ENCODE peak calls at places on chromosome 7, in eight cellular contexts. One of them, this sample, is unnamed. For H3K4me1, the result is how much of the 10 kb centered on the place peaks cover.

GRCh38 chr7:27235387-27236052 is 7.1 kb upstream of the EVX1 start:
- DNase-seq in heart right ventricle: no peak
- DNase-seq in CD8-positive, alpha-beta T cell: no peak
- DNase-seq in CD8-positive, alpha-beta memory T cell: no peak
- DNase-seq in naive thymus-derived CD4-positive, alpha-beta T cell: no peak
- DNase-seq in uterus: peak
- DNase-seq in right atrium auricular region: no peak
- DNase-seq in tibial nerve: no peak
- DNase-seq in this sample: peak

GRCh38 chr7:2248984-2249694 is 7.1 kb downstream of the NUDT1 start:
- DNase-seq in heart right ventricle: peak
- DNase-seq in CD8-positive, alpha-beta T cell: no peak
- DNase-seq in CD8-positive, alpha-beta memory T cell: no peak
- DNase-seq in naive thymus-derived CD4-positive, alpha-beta T cell: no peak
- DNase-seq in uterus: peak
- DNase-seq in right atrium auricular region: peak
- DNase-seq in tibial nerve: peak
- DNase-seq in this sample: peak

GRCh38 chr7:154931906-154932305 is 71.0 kb downstream of the PAXIP1 start:
- DNase-seq in heart right ventricle: no peak
- DNase-seq in CD8-positive, alpha-beta T cell: no peak
- DNase-seq in CD8-positive, alpha-beta memory T cell: no peak
- DNase-seq in naive thymus-derived CD4-positive, alpha-beta T cell: no peak
- DNase-seq in uterus: no peak
- DNase-seq in right atrium auricular region: no peak
- DNase-seq in tibial nerve: no peak
- DNase-seq in this sample: no peak

GRCh38 chr7:19427944-19428343 is 280.9 kb downstream of the POLR1F start:
- DNase-seq in heart right ventricle: no peak
- DNase-seq in CD8-positive, alpha-beta T cell: no peak
- DNase-seq in CD8-positive, alpha-beta memory T cell: no peak
- DNase-seq in naive thymus-derived CD4-positive, alpha-beta T cell: no peak
- DNase-seq in uterus: no peak
- DNase-seq in right atrium auricular region: no peak
- DNase-seq in tibial nerve: no peak
- DNase-seq in this sample: no peak

GRCh38 chr7:99679032-99679399 is 780 bp downstream of the CYP3A5 start:
- DNase-seq in heart right ventricle: no peak
- DNase-seq in CD8-positive, alpha-beta T cell: no peak
- DNase-seq in CD8-positive, alpha-beta memory T cell: no peak
- DNase-seq in naive thymus-derived CD4-positive, alpha-beta T cell: no peak
- DNase-seq in uterus: no peak
- DNase-seq in right atrium auricular region: no peak
- DNase-seq in tibial nerve: no peak
- DNase-seq in this sample: no peak

GRCh38 chr7:151591866-151592265 is 72.2 kb upstream of the RHEB start:
- DNase-seq in heart right ventricle: no peak
- DNase-seq in CD8-positive, alpha-beta T cell: no peak
- DNase-seq in CD8-positive, alpha-beta memory T cell: no peak
- DNase-seq in naive thymus-derived CD4-positive, alpha-beta T cell: no peak
- DNase-seq in uterus: no peak
- DNase-seq in right atrium auricular region: no peak
- DNase-seq in tibial nerve: no peak
- DNase-seq in this sample: no peak

GRCh38 chr7:146937836-146938235 is 821.2 kb downstream of the CNTNAP2 start:
- DNase-seq in heart right ventricle: no peak
- DNase-seq in CD8-positive, alpha-beta T cell: no peak
- DNase-seq in CD8-positive, alpha-beta memory T cell: no peak
- DNase-seq in naive thymus-derived CD4-positive, alpha-beta T cell: no peak
- DNase-seq in uterus: no peak
- DNase-seq in right atrium auricular region: no peak
- DNase-seq in tibial nerve: no peak
- DNase-seq in this sample: no peak

GRCh38 chr7:75729851-75730274 is 8.9 kb downstream of the HIP1 start:
- DNase-seq in heart right ventricle: no peak
- DNase-seq in CD8-positive, alpha-beta T cell: no peak
- DNase-seq in CD8-positive, alpha-beta memory T cell: no peak
- DNase-seq in naive thymus-derived CD4-positive, alpha-beta T cell: no peak
- DNase-seq in uterus: no peak
- DNase-seq in right atrium auricular region: no peak
- DNase-seq in tibial nerve: no peak
- DNase-seq in this sample: no peak

DNA sequence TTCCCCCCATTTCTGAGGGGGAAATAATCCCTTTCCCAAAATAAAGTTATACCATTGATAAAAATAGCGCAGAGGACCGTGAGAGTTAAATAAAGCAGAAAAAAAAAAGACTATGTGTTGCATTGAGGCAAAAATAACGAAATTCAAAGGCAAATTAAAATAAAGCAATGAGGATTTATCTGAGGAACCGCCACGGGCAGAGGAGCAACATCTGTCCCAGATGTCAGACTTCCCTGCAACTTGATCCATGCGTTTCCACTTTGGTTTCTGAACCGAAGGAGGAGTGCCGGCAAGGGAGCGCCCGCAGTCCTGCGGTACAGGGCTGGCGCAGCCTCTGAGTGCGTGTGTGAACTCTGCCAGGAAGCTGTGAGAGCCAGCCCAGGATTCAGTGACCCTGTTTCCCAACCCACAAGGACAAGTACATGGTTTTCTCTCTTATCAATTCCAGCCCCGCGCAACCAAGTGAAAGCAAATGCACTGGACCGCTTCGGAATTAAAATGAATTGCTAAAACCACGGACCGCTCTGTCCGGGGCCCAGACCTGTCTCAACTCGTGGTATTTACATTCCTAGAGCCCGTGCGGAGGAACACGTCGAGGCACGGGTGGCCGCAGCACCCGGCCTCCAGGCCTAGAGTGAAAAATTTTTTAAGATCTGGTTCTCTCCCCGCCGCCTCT is 291.7 kb upstream of the NFE2L3 start:
- DNase-seq in heart right ventricle: no peak
- DNase-seq in CD8-positive, alpha-beta T cell: no peak
- DNase-seq in CD8-positive, alpha-beta memory T cell: no peak
- DNase-seq in naive thymus-derived CD4-positive, alpha-beta T cell: no peak
- DNase-seq in uterus: no peak
- DNase-seq in right atrium auricular region: no peak
- DNase-seq in tibial nerve: no peak
- DNase-seq in this sample: no peak
- H3K4me3 ChIP-seq in heart right ventricle: no peak
- H3K4me3 ChIP-seq in CD8-positive, alpha-beta T cell: no peak
- H3K4me3 ChIP-seq in CD8-positive, alpha-beta memory T cell: no peak
- H3K4me3 ChIP-seq in naive thymus-derived CD4-positive, alpha-beta T cell: no peak
- H3K4me3 ChIP-seq in uterus: no peak
- H3K4me3 ChIP-seq in right atrium auricular region: no peak
- H3K4me3 ChIP-seq in tibial nerve: no peak
- H3K4me3 ChIP-seq in this sample: no peak

GRCh38 chr7:129864042-129864441 is 88.7 kb downstream of the UBE2H start:
- DNase-seq in heart right ventricle: peak
- DNase-seq in CD8-positive, alpha-beta T cell: no peak
- DNase-seq in CD8-positive, alpha-beta memory T cell: no peak
- DNase-seq in naive thymus-derived CD4-positive, alpha-beta T cell: no peak
- DNase-seq in uterus: peak
- DNase-seq in right atrium auricular region: no peak
- DNase-seq in tibial nerve: no peak
- DNase-seq in this sample: no peak

GRCh38 chr7:129862672-129863071 is 90.1 kb downstream of the UBE2H start:
- DNase-seq in heart right ventricle: peak
- DNase-seq in CD8-positive, alpha-beta T cell: no peak
- DNase-seq in CD8-positive, alpha-beta memory T cell: no peak
- DNase-seq in naive thymus-derived CD4-positive, alpha-beta T cell: no peak
- DNase-seq in uterus: no peak
- DNase-seq in right atrium auricular region: no peak
- DNase-seq in tibial nerve: no peak
- DNase-seq in this sample: no peak

GRCh38 chr7:129865932-129866214 is 86.9 kb downstream of the UBE2H start:
- DNase-seq in heart right ventricle: no peak
- DNase-seq in CD8-positive, alpha-beta T cell: no peak
- DNase-seq in CD8-positive, alpha-beta memory T cell: no peak
- DNase-seq in naive thymus-derived CD4-positive, alpha-beta T cell: no peak
- DNase-seq in uterus: no peak
- DNase-seq in right atrium auricular region: no peak
- DNase-seq in tibial nerve: no peak
- DNase-seq in this sample: no peak

GRCh38 chr7:129866251-129866650 is 86.5 kb downstream of the UBE2H start:
- DNase-seq in heart right ventricle: no peak
- DNase-seq in CD8-positive, alpha-beta T cell: no peak
- DNase-seq in CD8-positive, alpha-beta memory T cell: no peak
- DNase-seq in naive thymus-derived CD4-positive, alpha-beta T cell: no peak
- DNase-seq in uterus: no peak
- DNase-seq in right atrium auricular region: no peak
- DNase-seq in tibial nerve: no peak
- DNase-seq in this sample: no peak

DNA sequence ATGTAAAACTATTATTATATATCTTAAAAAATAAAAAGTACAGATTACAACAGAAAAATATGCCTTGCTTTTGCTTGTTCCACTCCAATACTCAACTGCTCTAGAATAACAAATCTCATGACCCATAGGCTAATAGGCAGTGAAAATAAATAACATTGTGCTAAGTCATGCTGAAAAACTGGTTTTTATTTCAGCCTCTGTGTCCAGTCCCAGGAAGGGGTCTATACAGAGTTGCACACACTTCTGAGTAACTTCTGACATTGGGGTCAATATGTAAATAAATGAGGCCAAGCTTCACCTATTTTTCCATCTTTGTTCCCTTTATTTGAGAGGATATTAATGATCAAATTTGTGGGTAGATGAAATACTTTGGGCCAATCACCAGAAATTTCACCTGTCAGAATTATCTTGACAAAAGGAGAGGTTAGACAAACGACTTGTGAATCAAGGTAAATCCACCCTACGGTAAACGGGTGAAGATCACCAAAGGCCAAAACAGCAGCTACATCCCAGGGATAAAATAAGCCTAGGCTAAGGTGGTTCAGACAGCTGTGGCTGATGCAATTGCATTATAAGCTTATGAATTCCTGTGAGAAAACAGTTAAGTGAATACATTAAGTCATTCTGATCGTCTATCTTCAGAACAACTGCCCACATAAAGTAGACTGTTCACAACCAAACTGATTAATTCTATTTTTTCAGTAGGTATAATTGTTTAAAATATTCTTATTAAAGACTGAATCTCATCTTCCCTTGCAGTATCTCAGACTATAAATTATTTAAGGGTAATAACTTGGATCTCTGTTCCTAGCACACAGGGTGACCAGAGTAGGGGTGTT is 87.4 kb downstream of the UBE2H start:
- DNase-seq in heart right ventricle: no peak
- DNase-seq in CD8-positive, alpha-beta T cell: no peak
- DNase-seq in CD8-positive, alpha-beta memory T cell: no peak
- DNase-seq in naive thymus-derived CD4-positive, alpha-beta T cell: no peak
- DNase-seq in uterus: no peak
- DNase-seq in right atrium auricular region: no peak
- DNase-seq in tibial nerve: no peak
- DNase-seq in this sample: no peak
- H3K4me1 ChIP-seq in heart right ventricle: half or more
- H3K4me1 ChIP-seq in CD8-positive, alpha-beta T cell: under half
- H3K4me1 ChIP-seq in CD8-positive, alpha-beta memory T cell: under half
- H3K4me1 ChIP-seq in naive thymus-derived CD4-positive, alpha-beta T cell: under half
- H3K4me1 ChIP-seq in uterus: under half
- H3K4me1 ChIP-seq in right atrium auricular region: under half
- H3K4me1 ChIP-seq in tibial nerve: under half
- H3K4me1 ChIP-seq in this sample: half or more

DNA sequence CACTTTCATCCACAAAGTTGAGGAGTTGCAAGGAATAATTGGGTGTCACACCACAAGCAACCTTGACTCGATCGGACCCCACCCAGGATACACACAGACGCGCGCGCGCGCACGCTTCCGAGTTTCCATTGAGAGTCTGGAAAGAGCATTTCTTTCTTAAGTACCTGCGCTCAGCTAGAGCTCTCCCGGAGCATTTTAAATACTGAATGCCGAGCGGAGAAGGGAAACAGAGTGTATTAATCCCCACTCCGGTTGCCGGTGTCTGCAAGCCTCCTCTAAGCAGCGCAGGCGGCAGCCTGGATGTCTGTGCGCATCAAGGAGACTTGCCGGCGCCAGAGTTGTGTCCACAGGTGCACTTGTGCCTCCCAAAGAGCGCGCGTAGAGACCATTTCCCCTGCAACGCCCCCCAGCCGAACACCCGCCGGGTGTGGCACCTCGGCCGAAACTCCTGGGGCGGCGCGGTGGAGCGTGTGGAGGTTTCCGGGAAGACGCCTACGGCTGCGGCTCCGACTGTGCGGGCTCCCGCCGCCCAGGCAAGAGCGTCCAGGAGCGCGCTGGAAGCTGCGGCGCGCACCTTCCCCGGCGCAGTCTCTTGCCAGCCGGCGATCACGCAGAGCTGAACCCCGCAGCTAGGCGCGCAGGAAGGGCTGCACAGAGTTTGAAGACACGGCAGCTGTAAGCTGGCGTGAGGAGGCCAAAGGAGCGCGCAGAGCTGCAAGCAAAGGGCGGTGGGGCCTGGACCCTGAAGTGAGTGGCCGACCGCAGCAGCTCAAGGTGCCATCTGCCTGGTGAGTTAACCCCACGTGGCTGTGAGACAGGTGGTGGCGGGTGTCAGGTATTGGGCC is 1.1 kb upstream of the FEZF1 start:
- DNase-seq in heart right ventricle: no peak
- DNase-seq in CD8-positive, alpha-beta T cell: no peak
- DNase-seq in CD8-positive, alpha-beta memory T cell: no peak
- DNase-seq in naive thymus-derived CD4-positive, alpha-beta T cell: no peak
- DNase-seq in uterus: no peak
- DNase-seq in right atrium auricular region: no peak
- DNase-seq in tibial nerve: no peak
- DNase-seq in this sample: no peak
- H3K4me3 ChIP-seq in heart right ventricle: peak
- H3K4me3 ChIP-seq in CD8-positive, alpha-beta T cell: no peak
- H3K4me3 ChIP-seq in CD8-positive, alpha-beta memory T cell: no peak
- H3K4me3 ChIP-seq in naive thymus-derived CD4-positive, alpha-beta T cell: no peak
- H3K4me3 ChIP-seq in uterus: no peak
- H3K4me3 ChIP-seq in right atrium auricular region: no peak
- H3K4me3 ChIP-seq in tibial nerve: peak
- H3K4me3 ChIP-seq in this sample: peak

GRCh38 chr7:14836571-14837189 is 65.9 kb downstream of the DGKB start:
- DNase-seq in heart right ventricle: peak
- DNase-seq in CD8-positive, alpha-beta T cell: no peak
- DNase-seq in CD8-positive, alpha-beta memory T cell: no peak
- DNase-seq in naive thymus-derived CD4-positive, alpha-beta T cell: no peak
- DNase-seq in uterus: peak
- DNase-seq in right atrium auricular region: peak
- DNase-seq in tibial nerve: no peak
- DNase-seq in this sample: peak

GRCh38 chr7:14834456-14834855 is 68.1 kb downstream of the DGKB start:
- DNase-seq in heart right ventricle: peak
- DNase-seq in CD8-positive, alpha-beta T cell: no peak
- DNase-seq in CD8-positive, alpha-beta memory T cell: no peak
- DNase-seq in naive thymus-derived CD4-positive, alpha-beta T cell: no peak
- DNase-seq in uterus: no peak
- DNase-seq in right atrium auricular region: no peak
- DNase-seq in tibial nerve: no peak
- DNase-seq in this sample: no peak

GRCh38 chr7:14836006-14836405 is 66.5 kb downstream of the DGKB start:
- DNase-seq in heart right ventricle: no peak
- DNase-seq in CD8-positive, alpha-beta T cell: no peak
- DNase-seq in CD8-positive, alpha-beta memory T cell: no peak
- DNase-seq in naive thymus-derived CD4-positive, alpha-beta T cell: no peak
- DNase-seq in uterus: no peak
- DNase-seq in right atrium auricular region: no peak
- DNase-seq in tibial nerve: no peak
- DNase-seq in this sample: no peak

GRCh38 chr7:14834888-14835287 is 67.7 kb downstream of the DGKB start:
- DNase-seq in heart right ventricle: no peak
- DNase-seq in CD8-positive, alpha-beta T cell: no peak
- DNase-seq in CD8-positive, alpha-beta memory T cell: no peak
- DNase-seq in naive thymus-derived CD4-positive, alpha-beta T cell: no peak
- DNase-seq in uterus: no peak
- DNase-seq in right atrium auricular region: no peak
- DNase-seq in tibial nerve: no peak
- DNase-seq in this sample: no peak

DNA sequence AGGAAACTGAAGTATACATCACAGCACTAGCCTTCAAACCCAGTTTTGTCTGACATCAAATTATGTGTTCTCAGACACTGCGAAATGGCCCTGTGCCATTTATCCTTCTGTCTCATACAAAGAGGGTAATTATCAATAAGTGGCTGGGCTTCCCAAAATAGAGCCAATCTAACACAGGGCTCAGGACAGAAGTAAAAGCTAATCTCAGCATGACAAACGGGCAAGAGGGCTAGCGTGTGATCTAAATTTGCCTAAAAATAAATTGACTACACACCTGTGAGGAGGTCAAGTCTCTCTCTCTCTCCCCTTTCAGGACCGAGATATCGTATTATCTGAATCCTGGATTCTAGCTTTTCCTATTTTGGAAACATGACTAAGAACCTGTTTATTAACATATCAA is 67.2 kb downstream of the DGKB start:
- DNase-seq in heart right ventricle: peak
- DNase-seq in CD8-positive, alpha-beta T cell: no peak
- DNase-seq in CD8-positive, alpha-beta memory T cell: no peak
- DNase-seq in naive thymus-derived CD4-positive, alpha-beta T cell: no peak
- DNase-seq in uterus: no peak
- DNase-seq in right atrium auricular region: no peak
- DNase-seq in tibial nerve: no peak
- DNase-seq in this sample: no peak
- H3K4me1 ChIP-seq in heart right ventricle: under half
- H3K4me1 ChIP-seq in CD8-positive, alpha-beta T cell: under half
- H3K4me1 ChIP-seq in CD8-positive, alpha-beta memory T cell: under half
- H3K4me1 ChIP-seq in naive thymus-derived CD4-positive, alpha-beta T cell: under half
- H3K4me1 ChIP-seq in uterus: under half
- H3K4me1 ChIP-seq in right atrium auricular region: under half
- H3K4me1 ChIP-seq in tibial nerve: under half
- H3K4me1 ChIP-seq in this sample: under half

This sample was measured in psoas muscle.